ENCODE peak calls at places on chromosome 14, in nine cellular contexts. One of them, this sample, is unnamed.

GRCh38 chr14:90576581-90576980 is 179.8 kb downstream of the CALM1 start:
- DNase-seq in MM.1S: no peak
- DNase-seq in colonic mucosa: no peak
- DNase-seq in suprapubic skin: no peak
- DNase-seq in dorsolateral prefrontal cortex: no peak
- DNase-seq in thyroid gland: no peak
- DNase-seq in right atrium auricular region: no peak
- DNase-seq in pancreas: no peak
- DNase-seq in adrenal gland: no peak
- DNase-seq in this sample: no peak

GRCh38 chr14:71933026-71933587 is 878 bp downstream of the RGS6 start:
- DNase-seq in MM.1S: no peak
- DNase-seq in colonic mucosa: no peak
- DNase-seq in suprapubic skin: no peak
- DNase-seq in dorsolateral prefrontal cortex: peak
- DNase-seq in thyroid gland: peak
- DNase-seq in right atrium auricular region: no peak
- DNase-seq in pancreas: no peak
- DNase-seq in adrenal gland: no peak
- DNase-seq in this sample: no peak

GRCh38 chr14:67650694-67651093 is 23.7 kb downstream of the VTI1B start:
- DNase-seq in MM.1S: no peak
- DNase-seq in colonic mucosa: no peak
- DNase-seq in suprapubic skin: no peak
- DNase-seq in dorsolateral prefrontal cortex: no peak
- DNase-seq in thyroid gland: no peak
- DNase-seq in right atrium auricular region: no peak
- DNase-seq in pancreas: no peak
- DNase-seq in adrenal gland: no peak
- DNase-seq in this sample: no peak

GRCh38 chr14:96584199-96584906 is 82.2 kb downstream of the PAPOLA start:
- DNase-seq in MM.1S: peak
- DNase-seq in colonic mucosa: peak
- DNase-seq in suprapubic skin: no peak
- DNase-seq in dorsolateral prefrontal cortex: no peak
- DNase-seq in thyroid gland: peak
- DNase-seq in right atrium auricular region: no peak
- DNase-seq in pancreas: no peak
- DNase-seq in adrenal gland: no peak
- DNase-seq in this sample: no peak

GRCh38 chr14:76953196-76953945 is 75.1 kb downstream of the IRF2BPL start:
- DNase-seq in MM.1S: no peak
- DNase-seq in colonic mucosa: peak
- DNase-seq in suprapubic skin: no peak
- DNase-seq in dorsolateral prefrontal cortex: no peak
- DNase-seq in thyroid gland: peak
- DNase-seq in right atrium auricular region: peak
- DNase-seq in pancreas: no peak
- DNase-seq in adrenal gland: peak
- DNase-seq in this sample: peak

GRCh38 chr14:51849095-51849494 is 11.3 kb upstream of the GNG2 start:
- DNase-seq in MM.1S: no peak
- DNase-seq in colonic mucosa: no peak
- DNase-seq in suprapubic skin: no peak
- DNase-seq in dorsolateral prefrontal cortex: no peak
- DNase-seq in thyroid gland: no peak
- DNase-seq in right atrium auricular region: no peak
- DNase-seq in pancreas: no peak
- DNase-seq in adrenal gland: no peak
- DNase-seq in this sample: no peak

GRCh38 chr14:51862171-51862838 is 1.9 kb downstream of the GNG2 start:
- DNase-seq in MM.1S: peak
- DNase-seq in colonic mucosa: no peak
- DNase-seq in suprapubic skin: no peak
- DNase-seq in dorsolateral prefrontal cortex: no peak
- DNase-seq in thyroid gland: no peak
- DNase-seq in right atrium auricular region: no peak
- DNase-seq in pancreas: no peak
- DNase-seq in adrenal gland: no peak
- DNase-seq in this sample: no peak

GRCh38 chr14:51552768-51553426 is 98.8 kb upstream of the FRMD6 start:
- DNase-seq in MM.1S: no peak
- DNase-seq in colonic mucosa: no peak
- DNase-seq in suprapubic skin: peak
- DNase-seq in dorsolateral prefrontal cortex: no peak
- DNase-seq in thyroid gland: peak
- DNase-seq in right atrium auricular region: no peak
- DNase-seq in pancreas: no peak
- DNase-seq in adrenal gland: peak
- DNase-seq in this sample: no peak

DNA sequence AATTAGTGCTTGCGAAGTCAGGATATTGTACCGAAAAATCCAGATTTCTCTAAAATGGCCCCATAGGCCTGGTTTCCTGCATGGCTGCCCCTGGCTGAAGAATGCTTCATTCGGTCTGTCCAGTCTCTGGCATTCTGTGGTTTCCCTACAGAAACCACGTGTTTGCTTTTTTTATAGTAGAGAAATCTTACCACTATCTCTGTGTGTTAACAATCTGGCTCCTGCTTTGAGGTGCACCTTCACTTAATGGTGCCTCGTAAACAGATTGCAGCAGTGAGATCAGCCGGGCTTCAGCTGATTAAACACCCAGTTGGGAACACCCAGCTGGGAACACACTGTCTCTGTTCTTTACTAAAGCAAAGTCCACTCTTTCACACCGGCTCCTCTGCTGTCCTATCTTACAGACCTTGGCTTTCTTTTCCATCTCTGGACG is 6.7 kb upstream of the DNAAF2 start:
- DNase-seq in MM.1S: no peak
- DNase-seq in colonic mucosa: peak
- DNase-seq in suprapubic skin: no peak
- DNase-seq in dorsolateral prefrontal cortex: no peak
- DNase-seq in thyroid gland: peak
- DNase-seq in right atrium auricular region: no peak
- DNase-seq in pancreas: no peak
- DNase-seq in adrenal gland: no peak
- DNase-seq in this sample: no peak
- H3K27ac ChIP-seq in MM.1S: peak
- H3K27ac ChIP-seq in colonic mucosa: peak
- H3K27ac ChIP-seq in suprapubic skin: no peak
- H3K27ac ChIP-seq in dorsolateral prefrontal cortex: peak
- H3K27ac ChIP-seq in thyroid gland: no peak
- H3K27ac ChIP-seq in right atrium auricular region: peak
- H3K27ac ChIP-seq in pancreas: peak
- H3K27ac ChIP-seq in adrenal gland: no peak
- H3K27ac ChIP-seq in this sample: no peak

GRCh38 chr14:92729632-92730358 is 18.6 kb downstream of the LGMN start:
- DNase-seq in MM.1S: no peak
- DNase-seq in colonic mucosa: no peak
- DNase-seq in suprapubic skin: no peak
- DNase-seq in dorsolateral prefrontal cortex: no peak
- DNase-seq in thyroid gland: no peak
- DNase-seq in right atrium auricular region: no peak
- DNase-seq in pancreas: no peak
- DNase-seq in adrenal gland: no peak
- DNase-seq in this sample: no peak

GRCh38 chr14:92726135-92726932 is 22.1 kb downstream of the LGMN start:
- DNase-seq in MM.1S: no peak
- DNase-seq in colonic mucosa: peak
- DNase-seq in suprapubic skin: peak
- DNase-seq in dorsolateral prefrontal cortex: no peak
- DNase-seq in thyroid gland: peak
- DNase-seq in right atrium auricular region: peak
- DNase-seq in pancreas: no peak
- DNase-seq in adrenal gland: peak
- DNase-seq in this sample: peak

GRCh38 chr14:92724516-92725340 is 23.7 kb downstream of the LGMN start:
- DNase-seq in MM.1S: no peak
- DNase-seq in colonic mucosa: no peak
- DNase-seq in suprapubic skin: no peak
- DNase-seq in dorsolateral prefrontal cortex: no peak
- DNase-seq in thyroid gland: no peak
- DNase-seq in right atrium auricular region: peak
- DNase-seq in pancreas: no peak
- DNase-seq in adrenal gland: no peak
- DNase-seq in this sample: no peak

GRCh38 chr14:92728781-92729364 is 19.6 kb downstream of the LGMN start:
- DNase-seq in MM.1S: no peak
- DNase-seq in colonic mucosa: no peak
- DNase-seq in suprapubic skin: peak
- DNase-seq in dorsolateral prefrontal cortex: no peak
- DNase-seq in thyroid gland: peak
- DNase-seq in right atrium auricular region: no peak
- DNase-seq in pancreas: no peak
- DNase-seq in adrenal gland: no peak
- DNase-seq in this sample: no peak

GRCh38 chr14:92726933-92727262 is 21.5 kb downstream of the LGMN start:
- DNase-seq in MM.1S: no peak
- DNase-seq in colonic mucosa: no peak
- DNase-seq in suprapubic skin: no peak
- DNase-seq in dorsolateral prefrontal cortex: no peak
- DNase-seq in thyroid gland: no peak
- DNase-seq in right atrium auricular region: no peak
- DNase-seq in pancreas: no peak
- DNase-seq in adrenal gland: no peak
- DNase-seq in this sample: no peak
- H3K27ac ChIP-seq in MM.1S: no peak
- H3K27ac ChIP-seq in colonic mucosa: peak
- H3K27ac ChIP-seq in suprapubic skin: peak
- H3K27ac ChIP-seq in dorsolateral prefrontal cortex: no peak
- H3K27ac ChIP-seq in thyroid gland: no peak
- H3K27ac ChIP-seq in right atrium auricular region: peak
- H3K27ac ChIP-seq in pancreas: peak
- H3K27ac ChIP-seq in adrenal gland: no peak
- H3K27ac ChIP-seq in this sample: no peak

GRCh38 chr14:69657961-69658360 is 46.6 kb downstream of the SUSD6 start:
- DNase-seq in MM.1S: no peak
- DNase-seq in colonic mucosa: peak
- DNase-seq in suprapubic skin: peak
- DNase-seq in dorsolateral prefrontal cortex: no peak
- DNase-seq in thyroid gland: peak
- DNase-seq in right atrium auricular region: no peak
- DNase-seq in pancreas: peak
- DNase-seq in adrenal gland: no peak
- DNase-seq in this sample: no peak

GRCh38 chr14:69662636-69663321 is 51.4 kb downstream of the SUSD6 start:
- DNase-seq in MM.1S: no peak
- DNase-seq in colonic mucosa: no peak
- DNase-seq in suprapubic skin: no peak
- DNase-seq in dorsolateral prefrontal cortex: no peak
- DNase-seq in thyroid gland: no peak
- DNase-seq in right atrium auricular region: no peak
- DNase-seq in pancreas: no peak
- DNase-seq in adrenal gland: no peak
- DNase-seq in this sample: no peak

GRCh38 chr14:69661194-69661537 is 49.8 kb downstream of the SUSD6 start:
- DNase-seq in MM.1S: no peak
- DNase-seq in colonic mucosa: no peak
- DNase-seq in suprapubic skin: no peak
- DNase-seq in dorsolateral prefrontal cortex: no peak
- DNase-seq in thyroid gland: no peak
- DNase-seq in right atrium auricular region: no peak
- DNase-seq in pancreas: no peak
- DNase-seq in adrenal gland: no peak
- DNase-seq in this sample: no peak

GRCh38 chr14:69660344-69661193 is 49.2 kb downstream of the SUSD6 start:
- DNase-seq in MM.1S: no peak
- DNase-seq in colonic mucosa: no peak
- DNase-seq in suprapubic skin: no peak
- DNase-seq in dorsolateral prefrontal cortex: no peak
- DNase-seq in thyroid gland: no peak
- DNase-seq in right atrium auricular region: no peak
- DNase-seq in pancreas: no peak
- DNase-seq in adrenal gland: no peak
- DNase-seq in this sample: no peak

DNA sequence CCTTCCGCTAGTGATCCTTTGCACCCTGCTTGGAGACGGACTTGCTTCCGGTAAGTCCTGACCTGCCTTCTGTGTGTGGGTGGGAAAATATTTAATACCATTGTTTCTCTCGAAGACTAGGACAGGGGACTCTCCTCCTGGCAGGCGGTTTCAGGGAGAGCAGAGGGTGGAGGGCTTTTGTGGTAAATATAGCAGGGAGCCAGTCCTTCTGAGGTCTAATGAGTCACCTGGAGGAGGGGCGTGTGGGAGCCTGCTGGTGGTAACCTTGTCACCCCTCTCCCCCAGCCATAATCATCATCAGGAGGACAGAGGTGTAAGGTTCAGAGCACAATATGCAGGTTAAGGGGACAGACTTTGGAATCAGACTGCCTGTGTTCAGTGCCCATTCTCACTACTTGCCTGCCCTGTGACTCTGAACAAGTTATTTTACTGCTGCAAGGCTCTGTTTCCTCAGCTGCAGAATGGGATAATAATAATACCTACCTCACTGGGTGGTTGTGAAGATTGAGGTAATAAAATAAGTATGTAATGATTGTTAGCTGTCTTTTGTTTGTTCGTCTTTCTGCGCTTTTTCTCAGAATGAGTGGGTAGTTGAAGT is 47.4 kb downstream of the SUSD6 start:
- DNase-seq in MM.1S: no peak
- DNase-seq in colonic mucosa: no peak
- DNase-seq in suprapubic skin: no peak
- DNase-seq in dorsolateral prefrontal cortex: no peak
- DNase-seq in thyroid gland: no peak
- DNase-seq in right atrium auricular region: no peak
- DNase-seq in pancreas: no peak
- DNase-seq in adrenal gland: no peak
- DNase-seq in this sample: no peak
- H3K27ac ChIP-seq in MM.1S: no peak
- H3K27ac ChIP-seq in colonic mucosa: peak
- H3K27ac ChIP-seq in suprapubic skin: peak
- H3K27ac ChIP-seq in dorsolateral prefrontal cortex: no peak
- H3K27ac ChIP-seq in thyroid gland: peak
- H3K27ac ChIP-seq in right atrium auricular region: peak
- H3K27ac ChIP-seq in pancreas: peak
- H3K27ac ChIP-seq in adrenal gland: no peak
- H3K27ac ChIP-seq in this sample: peak

GRCh38 chr14:58275527-58276190 is 22.7 kb upstream of the ARID4A start:
- DNase-seq in MM.1S: no peak
- DNase-seq in colonic mucosa: no peak
- DNase-seq in suprapubic skin: no peak
- DNase-seq in dorsolateral prefrontal cortex: no peak
- DNase-seq in thyroid gland: no peak
- DNase-seq in right atrium auricular region: no peak
- DNase-seq in pancreas: no peak
- DNase-seq in adrenal gland: no peak
- DNase-seq in this sample: no peak

GRCh38 chr14:58278177-58278576 is 20.2 kb upstream of the ARID4A start:
- DNase-seq in MM.1S: no peak
- DNase-seq in colonic mucosa: no peak
- DNase-seq in suprapubic skin: no peak
- DNase-seq in dorsolateral prefrontal cortex: no peak
- DNase-seq in thyroid gland: no peak
- DNase-seq in right atrium auricular region: no peak
- DNase-seq in pancreas: no peak
- DNase-seq in adrenal gland: no peak
- DNase-seq in this sample: no peak

GRCh38 chr14:58276208-58276607 is 22.1 kb upstream of the ARID4A start:
- DNase-seq in MM.1S: no peak
- DNase-seq in colonic mucosa: no peak
- DNase-seq in suprapubic skin: no peak
- DNase-seq in dorsolateral prefrontal cortex: no peak
- DNase-seq in thyroid gland: no peak
- DNase-seq in right atrium auricular region: no peak
- DNase-seq in pancreas: no peak
- DNase-seq in adrenal gland: no peak
- DNase-seq in this sample: no peak

GRCh38 chr14:58270628-58271027 is 26.0 kb downstream of the PSMA3 start:
- DNase-seq in MM.1S: no peak
- DNase-seq in colonic mucosa: no peak
- DNase-seq in suprapubic skin: no peak
- DNase-seq in dorsolateral prefrontal cortex: no peak
- DNase-seq in thyroid gland: no peak
- DNase-seq in right atrium auricular region: no peak
- DNase-seq in pancreas: no peak
- DNase-seq in adrenal gland: no peak
- DNase-seq in this sample: no peak

DNA sequence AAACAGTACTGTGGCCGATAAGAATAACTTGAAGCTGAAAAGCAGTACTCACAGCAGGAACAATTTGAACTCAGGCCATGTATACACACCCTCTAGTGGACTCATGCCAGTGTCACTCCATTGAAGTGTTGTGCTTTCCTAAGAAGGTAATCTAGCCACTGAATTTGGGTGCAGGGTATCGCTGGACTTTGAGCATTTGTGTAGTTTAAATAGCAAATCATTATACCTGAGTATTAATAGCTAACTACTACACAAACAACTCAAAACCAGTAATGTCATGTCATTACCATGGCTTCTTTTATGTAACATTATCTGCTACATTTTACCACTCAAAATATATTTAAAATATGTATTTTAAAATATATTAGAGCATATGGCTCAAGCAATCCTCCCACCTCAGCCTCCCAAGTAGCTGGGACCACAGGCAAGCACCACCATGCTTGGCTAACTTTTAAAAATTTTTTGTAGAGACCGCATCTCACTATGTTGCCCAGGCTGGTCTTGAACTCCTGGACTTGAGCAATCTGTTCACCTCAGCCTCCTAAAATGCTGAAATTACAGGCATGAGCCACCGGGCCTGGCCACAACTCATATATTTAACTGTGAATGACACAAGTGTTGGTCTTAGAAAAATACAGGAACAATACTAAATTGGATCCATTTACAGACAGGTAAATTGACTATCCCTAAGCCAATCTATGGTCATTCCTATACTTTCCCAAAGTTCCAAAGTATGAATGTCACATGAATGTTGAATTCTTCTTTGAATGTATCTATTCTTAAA is 25.6 kb upstream of the ARID4A start:
- DNase-seq in MM.1S: no peak
- DNase-seq in colonic mucosa: peak
- DNase-seq in suprapubic skin: no peak
- DNase-seq in dorsolateral prefrontal cortex: no peak
- DNase-seq in thyroid gland: no peak
- DNase-seq in right atrium auricular region: no peak
- DNase-seq in pancreas: no peak
- DNase-seq in adrenal gland: no peak
- DNase-seq in this sample: no peak
- H3K27ac ChIP-seq in MM.1S: no peak
- H3K27ac ChIP-seq in colonic mucosa: no peak
- H3K27ac ChIP-seq in suprapubic skin: no peak
- H3K27ac ChIP-seq in dorsolateral prefrontal cortex: peak
- H3K27ac ChIP-seq in thyroid gland: no peak
- H3K27ac ChIP-seq in right atrium auricular region: peak
- H3K27ac ChIP-seq in pancreas: no peak
- H3K27ac ChIP-seq in adrenal gland: no peak
- H3K27ac ChIP-seq in this sample: peak

This sample was measured in tibial artery.